ENCODE peak calls at places on chromosomes 2 and 18, in six cellular contexts. U, Q, V, E, C and X are unnamed samples.

GRCh38 chr2:8986327-8986976 is 17.0 kb downstream of the MBOAT2 start:
- DNase-seq in C (no peak), V (no peak), U (no peak), E (no peak), Q (no peak), X (no peak)

GRCh38 chr18:46448347-46448746 is 208.7 kb downstream of the LOXHD1 start:
- DNase-seq in U (no peak), V (no peak), Q (no peak), E (no peak), C (no peak), X (no peak)

GRCh38 chr2:241507430-241508239 is 749 bp downstream of the STK25 start:
- DNase-seq in Q (no peak), E (peak), V (peak), C (peak), U (peak), X (peak)

GRCh38 chr2:159209341-159210306 is 76.9 kb downstream of the WDSUB1 start:
- DNase-seq in U (no peak), C (peak), E (no peak), Q (peak), V (no peak), X (no peak)

GRCh38 chr2:164287041-164287440 is 334.2 kb downstream of the GRB14 start:
- DNase-seq in E (no peak), C (no peak), U (no peak), Q (no peak), V (no peak), X (no peak)

GRCh38 chr2:101479328-101479727 is 4.4 kb upstream of the RFX8 start:
- DNase-seq in C (no peak), V (no peak), U (peak), Q (no peak), E (no peak), X (no peak)

GRCh38 chr2:23330214-23330613 is 54.8 kb upstream of the KLHL29 start:
- DNase-seq in Q (no peak), U (no peak), V (no peak), C (no peak), E (no peak), X (peak)

GRCh38 chr2:10444463-10444862 is 3.7 kb downstream of the ODC1 start:
- DNase-seq in U (peak), Q (no peak), C (no peak), V (no peak), E (no peak), X (no peak)

GRCh38 chr2:208175069-208175842 is 11.9 kb upstream of the CRYGA start:
- DNase-seq in U (peak), E (peak), Q (peak), C (peak), V (peak), X (peak)

GRCh38 chr2:233369462-233369861 is 15.2 kb downstream of the DGKD start:
- DNase-seq in Q (no peak), E (no peak), V (no peak), C (no peak), U (no peak), X (no peak)

GRCh38 chr2:241204490-241204889 is 16.0 kb downstream of the ANO7 start:
- DNase-seq in V (no peak), E (no peak), U (no peak), Q (no peak), C (no peak), X (no peak)

GRCh38 chr2:15591692-15592463 is at the start of gene DDX1:
- DNase-seq in U (peak), C (peak), V (peak), E (peak), Q (peak), X (peak)

GRCh38 chr2:15584767-15585469 is 6.8 kb upstream of the DDX1 start:
- DNase-seq in U (peak), Q (no peak), C (no peak), E (no peak), V (no peak), X (no peak)

GRCh38 chr2:15584316-15584715 is 7.4 kb upstream of the DDX1 start:
- DNase-seq in V (no peak), E (no peak), Q (no peak), C (no peak), U (no peak), X (no peak)

GRCh38 chr2:15591373-15591691 is 336 bp upstream of the DDX1 start:
- DNase-seq in C (no peak), Q (no peak), U (no peak), V (no peak), E (no peak), X (no peak)

GRCh38 chr2:15588329-15588919 is 3.2 kb upstream of the DDX1 start:
- DNase-seq in Q (peak), C (no peak), E (peak), U (peak), V (no peak), X (peak)
- TF ChIP-seq CTCF in Q (peak), C (no peak), E (peak), U (peak), V (peak), X (peak)

GRCh38 chr18:60654298-60654697 is 281.7 kb upstream of the MC4R start:
- DNase-seq in C (no peak), V (no peak), Q (no peak), E (no peak), U (no peak), X (no peak)
- TF ChIP-seq CTCF in C (no peak), V (no peak), Q (no peak), E (no peak), U (no peak), X (no peak)

GRCh38 chr18:28995319-28995718 is 818.4 kb upstream of the CDH2 start:
- DNase-seq in U (no peak), C (no peak), V (no peak), Q (no peak), E (no peak), X (no peak)
- TF ChIP-seq CTCF in U (peak), C (no peak), V (no peak), Q (no peak), E (no peak), X (no peak)

DNA sequence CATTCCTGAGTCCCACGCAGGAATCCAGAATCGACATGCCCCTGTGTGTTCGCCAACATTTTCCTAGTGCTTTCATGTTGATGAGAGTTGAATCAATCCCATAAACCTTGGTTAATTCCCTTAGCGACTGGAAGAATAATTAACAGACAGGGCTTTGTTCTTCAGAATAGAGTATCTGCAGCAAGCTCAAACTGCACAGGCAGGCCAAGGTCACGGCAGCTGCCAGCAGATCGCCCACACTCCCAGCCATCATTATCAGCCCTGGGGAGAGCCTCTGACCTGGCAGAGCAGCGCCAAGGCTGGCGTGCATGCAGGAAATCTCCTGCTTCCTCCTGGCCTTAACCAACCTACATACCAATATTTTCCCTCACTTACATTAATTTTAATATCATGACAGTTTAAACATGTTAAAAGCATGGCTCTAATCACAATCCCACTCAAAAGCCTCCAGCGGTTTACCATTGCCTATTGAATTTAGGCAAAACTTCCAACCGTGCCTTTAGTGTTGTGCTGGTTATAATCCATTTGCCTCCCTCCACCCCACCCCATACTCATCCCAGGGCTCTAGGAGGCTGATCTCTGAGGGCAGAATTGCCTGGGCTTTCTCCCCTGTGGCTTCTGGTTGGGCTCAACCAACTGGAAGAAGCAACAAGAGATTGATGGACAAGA is 46.8 kb upstream of the NCK2 start:
- DNase-seq in E (no peak), U (no peak), C (no peak), Q (no peak), V (no peak), X (no peak)
- TF ChIP-seq CTCF in E (no peak), U (no peak), C (no peak), Q (no peak), V (no peak), X (no peak)

DNA sequence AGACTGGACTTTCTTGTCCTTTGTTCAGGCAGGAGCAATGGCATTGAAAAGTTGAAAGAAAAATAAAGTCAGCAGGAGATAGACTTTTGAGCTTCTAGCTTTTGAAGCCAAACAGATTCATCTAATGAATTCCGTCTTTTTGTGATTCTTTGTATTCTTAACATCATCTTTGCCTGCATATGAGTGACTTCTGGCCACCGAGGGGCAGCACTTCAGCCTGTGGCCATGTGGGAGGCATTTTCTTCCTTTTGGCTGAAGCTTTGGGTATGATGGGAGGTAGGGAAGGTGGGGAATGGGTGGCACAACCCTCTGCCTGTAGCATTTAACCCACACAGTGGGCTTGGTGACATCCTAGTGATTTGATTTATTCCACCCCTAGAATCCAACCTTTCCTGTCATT is 220.6 kb downstream of the SETBP1 start:
- DNase-seq in C (no peak), Q (no peak), V (no peak), U (no peak), E (no peak), X (no peak)
- TF ChIP-seq CTCF in C (no peak), Q (peak), V (peak), U (peak), E (peak), X (no peak)

GRCh38 chr2:12050381-12050780 is 303.9 kb downstream of the LPIN1 start:
- DNase-seq in U (peak), C (no peak), Q (no peak), E (no peak), V (no peak), X (peak)
- TF ChIP-seq CTCF in U (peak), C (no peak), Q (no peak), E (peak), V (no peak), X (no peak)

GRCh38 chr18:62982600-62983251 is 267.4 kb downstream of the PHLPP1 start:
- DNase-seq in E (peak), V (no peak), Q (peak), U (peak), C (peak), X (peak)
- TF ChIP-seq CTCF in E (peak), V (peak), Q (peak), U (peak), C (peak), X (peak)

GRCh38 chr18:7626922-7627440 is 59.9 kb downstream of the PTPRM start:
- DNase-seq in U (peak), C (no peak), E (no peak), V (no peak), Q (no peak), X (peak)
- TF ChIP-seq CTCF in U (peak), C (no peak), E (no peak), V (no peak), Q (no peak), X (no peak)

GRCh38 chr2:99607454-99607853 is 117.6 kb upstream of the REV1 start:
- DNase-seq in V (no peak), U (no peak), C (no peak), Q (no peak), E (no peak), X (no peak)

GRCh38 chr2:99611034-99611433 is 121.2 kb upstream of the REV1 start:
- DNase-seq in C (no peak), Q (no peak), E (no peak), U (no peak), V (no peak), X (no peak)

GRCh38 chr2:99609851-99610381 is 120.1 kb upstream of the REV1 start:
- DNase-seq in Q (no peak), U (no peak), C (no peak), V (no peak), E (no peak), X (no peak)

GRCh38 chr2:99608861-99609260 is 119.0 kb upstream of the REV1 start:
- DNase-seq in V (no peak), U (no peak), E (no peak), Q (no peak), C (no peak), X (no peak)

GRCh38 chr2:99608092-99608491 is 118.3 kb upstream of the REV1 start:
- DNase-seq in C (no peak), V (no peak), E (no peak), Q (no peak), U (no peak), X (no peak)
- TF ChIP-seq CTCF in C (no peak), V (no peak), E (no peak), Q (no peak), U (peak), X (no peak)